ENCODE peak calls at places on chromosomes 13 and 19, in ten cellular contexts. H is activated T-cell treated with anti-CD3 and anti-CD28 coated beads, Interleukin-2, amount 50 U/mL, for 48 hours; Q is AG04449; A is T-helper 2 cell treated with Interferon-gamma antibody and Interleukin-4, amounts not matched to agents 5 μg/mL and 100 μg/mL, for 36 hours; D is GM04504; W is NCI-H1417; Y is HT1080; P is lower leg skin; S is CD4-positive, CD25-positive, alpha-beta regulatory T cell; Z is stimulated activated CD4-positive, alpha-beta T cell treated with anti-CD3 and anti-CD28 coated beads, Interleukin-1b, Interleukin-23, amount 100 ng/mL, for 4 hours. T is an unnamed sample.

GRCh38 chr13:21686761-21687391 is 16.0 kb downstream of the FGF9 start:
- DNase-seq in P (no peak), Q (no peak), W (no peak), Y (no peak), Z (no peak), H (peak), A (peak), D (no peak), S (peak), T (no peak)

GRCh38 chr19:30673336-30673735 is 301.2 kb downstream of the ZNF536 start:
- DNase-seq in D (no peak), S (no peak), Z (no peak), P (peak), W (no peak), Y (no peak), H (no peak), Q (no peak), A (no peak), T (no peak)

GRCh38 chr19:4403005-4403761 is 743 bp downstream of the CHAF1A start:
- DNase-seq in Z (no peak), Q (no peak), P (no peak), S (no peak), Y (no peak), W (no peak), D (no peak), A (no peak), H (no peak), T (no peak)

GRCh38 chr19:49560358-49560900 is 19.9 kb downstream of the NOSIP start:
- DNase-seq in H (peak), S (peak), W (no peak), A (peak), Z (no peak), Q (no peak), D (no peak), P (no peak), Y (no peak), T (no peak)

GRCh38 chr13:51826606-51827005 is 18.4 kb downstream of the TMEM272 start:
- DNase-seq in Y (no peak), Q (no peak), W (no peak), H (peak), P (no peak), S (peak), Z (no peak), A (no peak), D (no peak), T (no peak)

GRCh38 chr13:112256716-112257497 is 119.2 kb upstream of the SPACA7 start:
- DNase-seq in Z (no peak), P (peak), Q (no peak), A (no peak), W (no peak), Y (no peak), H (no peak), D (no peak), S (no peak), T (no peak)

GRCh38 chr19:58379276-58379675 is 1.6 kb downstream of the ZNF837 start:
- DNase-seq in Q (no peak), Z (no peak), H (no peak), D (no peak), P (no peak), W (no peak), S (no peak), Y (no peak), A (no peak), T (no peak)

GRCh38 chr19:58492265-58492664 is 16.1 kb downstream of the ZNF446 start:
- DNase-seq in Y (no peak), D (no peak), S (no peak), H (no peak), P (no peak), Z (no peak), Q (no peak), W (no peak), A (no peak), T (no peak)

GRCh38 chr19:56597696-56598095 is 2.6 kb downstream of the ZNF71 start:
- DNase-seq in Y (no peak), A (no peak), S (no peak), Z (no peak), W (no peak), Q (no peak), P (no peak), H (no peak), D (no peak), T (no peak)

GRCh38 chr13:95182570-95183285 is 118.5 kb downstream of the ABCC4 start:
- DNase-seq in W (no peak), P (no peak), D (no peak), Q (no peak), S (no peak), A (no peak), H (no peak), Y (no peak), Z (no peak), T (no peak)

GRCh38 chr13:101955764-101956163 is 446.1 kb downstream of the FGF14 start:
- DNase-seq in S (no peak), Z (no peak), Q (no peak), P (no peak), A (no peak), D (no peak), Y (no peak), W (no peak), H (no peak), T (no peak)

T was measured in ascending aorta.